ENCODE peak calls at places on chromosomes 3 and 15, in six cellular contexts. G, L, E, N, Y and W are unnamed samples.
A peak's percentile ranks its signal among the peaks of the same experiment; 100 is the strongest.

GRCh38 chr3:20039765-20040475 is at the start of gene KAT2B:
- DNase-seq in L (peak; percentile 91), Y (peak; percentile 80), N (peak; percentile 79), G (peak; percentile 80), E (peak; percentile 71), W (peak; percentile 87)

GRCh38 chr15:65083262-65083701 is 6.7 kb downstream of the KBTBD13 start:
- DNase-seq in E (no peak), N (no peak), Y (no peak), L (peak; percentile 74), G (no peak), W (no peak)

GRCh38 chr3:45759851-45760250 is 36.5 kb downstream of the SLC6A20 start:
- DNase-seq in G (no peak), L (no peak), E (no peak), N (no peak), Y (no peak), W (no peak)

GRCh38 chr3:125128861-125129501 is 73.2 kb upstream of the HEG1 start:
- DNase-seq in N (no peak), Y (no peak), G (no peak), L (no peak), E (no peak), W (peak; percentile 90)

GRCh38 chr3:143331336-143331735 is 211.8 kb downstream of the CHST2 start:
- DNase-seq in Y (no peak), L (peak; percentile 59), E (no peak), G (no peak), N (no peak), W (no peak)

GRCh38 chr3:13391308-13391707 is 28.8 kb downstream of the NUP210 start:
- DNase-seq in N (peak; percentile 7), E (no peak), G (no peak), L (no peak), Y (peak; percentile 7), W (no peak)

GRCh38 chr15:70247281-70247680 is 149.6 kb upstream of the TLE3 start:
- DNase-seq in G (no peak), E (no peak), Y (no peak), L (no peak), N (no peak), W (no peak)

GRCh38 chr3:74469151-74469550 is 145.3 kb downstream of the CNTN3 start:
- DNase-seq in N (no peak), Y (no peak), G (no peak), E (no peak), L (no peak), W (no peak)

GRCh38 chr3:66353039-66353438 is 132.2 kb downstream of the SLC25A26 start:
- DNase-seq in L (no peak), E (no peak), N (no peak), Y (no peak), G (no peak), W (no peak)

GRCh38 chr3:170142373-170142772 is 39.2 kb downstream of the PHC3 start:
- DNase-seq in N (no peak), E (no peak), L (no peak), Y (no peak), G (no peak), W (no peak)

GRCh38 chr3:122497425-122497824 is 17.3 kb downstream of the KPNA1 start:
- DNase-seq in N (no peak), E (no peak), Y (no peak), L (no peak), G (no peak), W (no peak)

GRCh38 chr3:62379206-62379834 is 6.0 kb upstream of the FEZF2 start:
- DNase-seq in Y (no peak), G (no peak), L (no peak), N (no peak), E (no peak), W (no peak)

GRCh38 chr3:155792532-155792931 is 13.5 kb downstream of the C3orf33 start:
- DNase-seq in G (no peak), Y (no peak), N (no peak), E (no peak), L (no peak), W (no peak)

GRCh38 chr3:158739661-158740060 is 7.4 kb upstream of the RARRES1 start:
- DNase-seq in N (no peak), G (no peak), Y (no peak), L (no peak), E (no peak), W (no peak)

GRCh38 chr3:18830087-18830486 is 318.2 kb upstream of the KCNH8 start:
- DNase-seq in Y (no peak), G (no peak), E (no peak), L (no peak), N (no peak), W (no peak)

GRCh38 chr15:52005748-52006701 is 13.0 kb upstream of the MAPK6 start:
- DNase-seq in N (no peak), E (no peak), L (no peak), G (no peak), Y (no peak), W (peak; percentile 34)

GRCh38 chr15:30953183-30953582 is 38.2 kb downstream of the MTMR10 start:
- DNase-seq in E (no peak), L (no peak), N (no peak), G (no peak), Y (no peak), W (no peak)

GRCh38 chr15:100592898-100593297 is 9.1 kb downstream of the LINS1 start:
- DNase-seq in L (no peak), N (no peak), Y (no peak), G (no peak), E (no peak), W (no peak)

GRCh38 chr3:73148207-73148606 is 86.7 kb downstream of the EBLN2 start:
- DNase-seq in N (no peak), G (no peak), Y (no peak), E (no peak), L (no peak), W (no peak)

GRCh38 chr3:11245276-11245675 is 26.9 kb upstream of the ATG7 start:
- DNase-seq in N (no peak), L (no peak), E (no peak), Y (no peak), G (no peak), W (no peak)

GRCh38 chr15:71128939-71129562 is 13.8 kb downstream of the THSD4 start:
- DNase-seq in L (no peak), N (no peak), G (no peak), E (no peak), Y (no peak), W (no peak)

GRCh38 chr3:87674397-87675161 is 384.2 kb downstream of the CGGBP1 start:
- DNase-seq in G (no peak), L (no peak), E (no peak), N (no peak), Y (no peak), W (no peak)